ENCODE peak calls at places on chromosomes 6 and 20, in five cellular contexts. I is CD8-positive, alpha-beta T cell; N is AG04450; F is lower leg skin; P is tibial nerve. L is an unnamed sample.

GRCh38 chr6:112269979-112270378 is 15.6 kb upstream of the LAMA4 start:
- DNase-seq in I (no peak), N (no peak), F (no peak), P (no peak), L (no peak)

GRCh38 chr6:143333749-143334520 is 116.6 kb downstream of the ADAT2 start:
- DNase-seq in I (no peak), N (no peak), F (no peak), P (no peak), L (no peak)

GRCh38 chr6:157019733-157020132 is 242.6 kb downstream of the ARID1B start:
- DNase-seq in I (no peak), N (no peak), F (no peak), P (no peak), L (no peak)

GRCh38 chr6:146972526-146972925 is 231.7 kb upstream of the STXBP5 start:
- DNase-seq in I (no peak), N (no peak), F (no peak), P (no peak), L (no peak)

GRCh38 chr6:53888931-53889330 is 94.1 kb downstream of the LRRC1 start:
- DNase-seq in I (no peak), N (no peak), F (no peak), P (no peak), L (no peak)

GRCh38 chr6:87196275-87196842 is 41.0 kb downstream of the ZNF292 start:
- DNase-seq in I (no peak), N (no peak), F (no peak), P (no peak), L (no peak)

GRCh38 chr6:75278474-75279077 is 6.0 kb downstream of the TMEM30A start:
- DNase-seq in I (no peak), N (no peak), F (no peak), P (no peak), L (no peak)

GRCh38 chr20:57469418-57470211 is 55.3 kb downstream of the CTCFL start:
- DNase-seq in I (no peak), N (no peak), F (no peak), P (no peak), L (no peak)

GRCh38 chr6:39060467-39061160 is 12.0 kb downstream of the GLP1R start:
- DNase-seq in I (no peak), N (no peak), F (no peak), P (no peak), L (no peak)

GRCh38 chr20:56788041-56788670 is 159.1 kb downstream of the TFAP2C start:
- DNase-seq in I (no peak), N (peak), F (no peak), P (peak), L (peak)

GRCh38 chr6:29602564-29603361 is 17.8 kb downstream of the OR2H2 start:
- DNase-seq in I (no peak), N (peak), F (no peak), P (no peak), L (no peak)

GRCh38 chr20:46741924-46742692 is 32.7 kb downstream of the SLC2A10 start:
- DNase-seq in I (no peak), N (no peak), F (no peak), P (no peak), L (no peak)

GRCh38 chr6:109166643-109167042 is 71.3 kb downstream of the CEP57L1 start:
- DNase-seq in I (no peak), N (no peak), F (no peak), P (no peak), L (no peak)

GRCh38 chr6:111950661-111951426 is 77.6 kb upstream of the FYN start:
- DNase-seq in I (no peak), N (no peak), F (no peak), P (no peak), L (no peak)

GRCh38 chr6:43290353-43290904 is 7.6 kb upstream of the SLC22A7 start:
- DNase-seq in I (no peak), N (no peak), F (no peak), P (no peak), L (no peak)

GRCh38 chr20:62536731-62537401 is 61.1 kb upstream of the GATA5 start:
- DNase-seq in I (no peak), N (no peak), F (no peak), P (no peak), L (no peak)

GRCh38 chr6:92777146-92777740 is 642.1 kb downstream of the EPHA7 start:
- DNase-seq in I (no peak), N (no peak), F (no peak), P (no peak), L (peak)

GRCh38 chr6:2579241-2579761 is 171.4 kb downstream of the MYLK4 start:
- DNase-seq in I (no peak), N (no peak), F (no peak), P (no peak), L (no peak)

GRCh38 chr6:83311231-83311630 is 118.1 kb downstream of the RWDD2A start:
- DNase-seq in I (no peak), N (no peak), F (no peak), P (no peak), L (no peak)

GRCh38 chr6:30754631-30755030 is 10.3 kb upstream of the IER3 start:
- DNase-seq in I (no peak), N (no peak), F (no peak), P (no peak), L (no peak)

GRCh38 chr6:164331026-164331425 is 916.5 kb downstream of the QKI start:
- DNase-seq in I (no peak), N (no peak), F (no peak), P (no peak), L (no peak)

GRCh38 chr20:22473293-22473692 is 111.1 kb downstream of the FOXA2 start:
- DNase-seq in I (no peak), N (no peak), F (no peak), P (no peak), L (no peak)

GRCh38 chr6:31763617-31763940 is 1.1 kb downstream of the SAPCD1 start:
- DNase-seq in I (no peak), N (no peak), F (no peak), P (no peak), L (peak)

GRCh38 chr20:16922834-16923233 is 174.7 kb downstream of the OTOR start:
- DNase-seq in I (no peak), N (peak), F (no peak), P (no peak), L (peak)

GRCh38 chr20:62020935-62021701 is 44.6 kb downstream of the TAF4 start:
- DNase-seq in I (no peak), N (no peak), F (no peak), P (peak), L (no peak)

GRCh38 chr6:130933712-130934200 is 106.5 kb downstream of the SMLR1 start:
- DNase-seq in I (no peak), N (no peak), F (no peak), P (no peak), L (no peak)

GRCh38 chr6:129638055-129639019 is 71.6 kb downstream of the ARHGAP18 start:
- DNase-seq in I (no peak), N (peak), F (no peak), P (no peak), L (no peak)

DNA sequence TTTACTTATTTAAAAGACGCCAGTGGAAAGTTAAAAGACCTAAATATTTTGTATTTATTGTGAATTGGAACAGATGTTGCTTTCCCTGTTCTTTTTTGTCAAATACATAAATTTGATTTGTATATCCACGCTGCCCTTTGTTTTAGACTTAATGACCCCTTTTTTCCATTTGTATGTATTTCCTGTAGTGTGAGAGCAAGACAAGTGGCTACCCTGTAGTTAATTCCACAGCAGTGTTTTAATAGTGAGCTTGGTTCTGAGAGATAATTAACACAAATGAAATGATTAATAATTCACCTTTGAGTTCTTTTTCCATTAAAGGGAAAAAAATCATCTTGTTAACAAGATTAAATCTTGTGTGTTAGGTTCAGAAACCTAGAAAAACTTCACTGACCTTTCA is 16.6 kb downstream of the SH3BGRL2 start:
- DNase-seq in I (no peak), N (no peak), F (no peak), P (no peak), L (no peak)
- TF ChIP-seq CTCF in I (no peak), N (no peak), F (no peak), P (no peak), L (no peak)

GRCh38 chr20:44909872-44910689 is at the start of gene PABPC1L:
- DNase-seq in I (peak), N (no peak), F (peak), P (peak), L (no peak)
- H3K4me3 ChIP-seq in I (peak), N (peak), F (peak), P (peak), L (peak)

DNA sequence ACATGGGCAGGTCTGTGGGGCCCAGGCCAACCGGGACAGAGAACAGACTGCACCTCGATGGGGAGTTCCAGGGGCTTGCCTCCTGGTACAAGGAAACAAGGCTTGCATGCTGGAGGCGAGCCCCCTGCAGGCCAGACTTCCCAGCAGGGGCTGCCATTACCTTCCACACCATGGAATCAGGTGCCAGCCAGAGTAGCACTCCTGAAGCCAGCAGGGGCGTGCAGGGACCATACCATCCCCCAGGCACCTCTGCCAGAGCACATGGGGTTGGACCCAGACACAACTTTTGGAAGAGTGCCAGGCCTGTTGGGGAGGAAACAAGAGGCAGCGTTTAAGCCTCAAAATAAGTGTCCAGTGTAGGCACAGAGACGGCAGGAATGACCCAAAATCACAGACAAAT is 6.5 kb downstream of the DDO start:
- DNase-seq in I (no peak), N (no peak), F (no peak), P (no peak), L (no peak)
- TF ChIP-seq CTCF in I (no peak), N (no peak), F (no peak), P (no peak), L (peak)

DNA sequence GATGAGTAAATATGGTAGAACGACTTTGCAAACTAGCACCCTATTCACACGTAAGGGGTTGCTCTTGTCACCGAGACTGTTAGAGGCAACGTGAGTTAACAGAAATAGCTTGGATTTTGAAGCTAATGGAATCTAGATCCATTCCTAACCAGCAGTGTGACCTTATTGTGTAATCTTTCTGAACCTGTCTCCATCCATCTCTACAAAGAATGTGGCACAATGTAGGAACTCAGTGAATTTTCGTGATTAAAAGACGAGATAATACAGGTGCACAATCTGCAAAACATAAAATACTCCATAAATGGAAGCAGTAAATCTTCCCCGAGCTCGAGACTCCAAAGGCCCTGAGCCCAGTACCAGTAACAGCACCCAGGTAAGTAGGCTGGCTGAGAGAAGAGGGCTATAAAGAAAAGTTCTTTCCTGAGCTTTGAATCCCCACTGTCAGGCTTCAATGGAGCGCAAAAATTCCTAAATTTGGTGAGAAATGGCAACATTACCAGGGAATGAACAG is 801 bp upstream of the KIFC1 start:
- DNase-seq in I (no peak), N (no peak), F (no peak), P (no peak), L (no peak)
- H3K4me3 ChIP-seq in I (peak), N (peak), F (no peak), P (no peak), L (peak)

GRCh38 chr20:2480381-2480780 is 9.8 kb upstream of the SNRPB start:
- DNase-seq in I (no peak), N (no peak), F (no peak), P (no peak), L (no peak)

GRCh38 chr20:2475850-2476741 is 5.5 kb upstream of the SNRPB start:
- DNase-seq in I (no peak), N (no peak), F (no peak), P (no peak), L (no peak)

GRCh38 chr20:2476742-2477615 is 6.4 kb upstream of the SNRPB start:
- DNase-seq in I (no peak), N (no peak), F (no peak), P (no peak), L (no peak)
- TF ChIP-seq CTCF in I (no peak), N (peak), F (no peak), P (no peak), L (peak)

L was measured in retinal pigment epithelial cell.